ENCODE peak calls at places on chromosomes 16 and 17, in seven cellular contexts. J is SK-MEL-5; W is Jurkat, Clone E6-1; S is brain pericyte; L is activated naive CD8-positive, alpha-beta T cell treated with anti-CD3 and anti-CD28 coated beads, Interleukin-2, amount 50 U/mL, for 24 hours; A is RWPE1; Q is stimulated activated naive CD4-positive, alpha-beta T cell. F is an unnamed sample.

GRCh38 chr16:30054451-30054850 is 11.1 kb upstream of the ALDOA start:
- DNase-seq in Q (no peak), J (no peak), W (no peak), L (no peak), A (no peak), S (no peak), F (no peak)

GRCh38 chr17:49821916-49822315 is 26.0 kb downstream of the TAC4 start:
- DNase-seq in L (no peak), J (no peak), Q (no peak), W (no peak), S (no peak), A (no peak), F (no peak)

GRCh38 chr16:24834459-24835335 is 11.1 kb upstream of the SLC5A11 start:
- DNase-seq in L (no peak), S (no peak), Q (no peak), A (peak), W (no peak), J (peak), F (peak)

GRCh38 chr17:41633498-41634197 is 9.3 kb upstream of the KRT17 start:
- DNase-seq in W (no peak), S (no peak), Q (no peak), L (no peak), A (no peak), J (no peak), F (no peak)

GRCh38 chr17:82065638-82066303 is at the start of gene DUS1L:
- DNase-seq in L (peak), A (peak), Q (peak), S (peak), J (peak), W (peak), F (no peak)

GRCh38 chr16:4067262-4068001 is 48.8 kb downstream of the ADCY9 start:
- DNase-seq in W (no peak), A (no peak), S (no peak), Q (no peak), J (no peak), L (no peak), F (peak)

GRCh38 chr17:76535788-76536510 is 1.6 kb downstream of the CYGB start:
- DNase-seq in W (no peak), S (no peak), Q (no peak), A (no peak), J (no peak), L (no peak), F (no peak)

GRCh38 chr16:82732461-82732860 is 105.7 kb downstream of the CDH13 start:
- DNase-seq in J (no peak), L (no peak), S (no peak), W (no peak), A (no peak), Q (no peak), F (no peak)

GRCh38 chr17:33986088-33986487 is 269.0 kb upstream of the CCL2 start:
- DNase-seq in A (no peak), L (no peak), S (no peak), Q (no peak), W (no peak), J (no peak), F (no peak)

GRCh38 chr16:83838151-83838550 is 30.4 kb downstream of the HSBP1 start:
- DNase-seq in W (no peak), J (no peak), A (no peak), L (no peak), Q (no peak), S (no peak), F (no peak)

GRCh38 chr17:46821482-46822387 is 3.2 kb upstream of the WNT3 start:
- DNase-seq in J (no peak), L (no peak), W (no peak), Q (no peak), S (no peak), A (no peak), F (no peak)